ENCODE peak calls at places on chromosomes 4 and X, in nine cellular contexts. M, T, G, O, K, B, N, I and U are unnamed samples.
A peak's percentile ranks its signal among the peaks of the same experiment; 100 is the strongest.

GRCh38 chr4:25524616-25525146 is 131.0 kb upstream of the SLC34A2 start:
- DNase-seq in I (no peak), O (no peak), T (no peak), B (no peak), K (no peak), G (no peak), N (no peak), M (no peak), U (no peak)

GRCh38 chrX:45788941-45789348 is 588.3 kb upstream of the DIPK2B start:
- DNase-seq in N (peak; percentile 18), T (no peak), G (no peak), K (peak; percentile 31), B (peak; percentile 71), I (no peak), M (no peak), O (no peak), U (no peak)

GRCh38 chrX:130163350-130163851 is 2.2 kb downstream of the AIFM1 start:
- DNase-seq in G (no peak), T (no peak), K (no peak), B (no peak), N (no peak), O (no peak), I (no peak), M (no peak), U (no peak)

GRCh38 chr4:158067646-158068045 is 105.2 kb downstream of the GASK1B start:
- DNase-seq in B (no peak), N (no peak), T (no peak), I (no peak), K (no peak), M (no peak), O (no peak), G (peak; percentile 40), U (no peak)

GRCh38 chrX:127708155-127708554 is 344.0 kb downstream of the ACTRT1 start:
- DNase-seq in B (no peak), T (no peak), I (peak; percentile 62), N (no peak), K (no peak), M (no peak), G (no peak), O (no peak), U (no peak)

GRCh38 chrX:23861215-23861896 is 46.4 kb downstream of the APOO start:
- DNase-seq in B (no peak), I (no peak), K (no peak), N (no peak), O (no peak), G (no peak), T (no peak), M (no peak), U (no peak)

GRCh38 chr4:52883183-52883621 is 21.1 kb downstream of the RASL11B start:
- DNase-seq in G (no peak), M (no peak), O (no peak), N (no peak), K (no peak), B (no peak), I (no peak), T (no peak), U (no peak)

GRCh38 chrX:98956014-98956413 is 1454.1 kb downstream of the PCDH19 start:
- DNase-seq in K (no peak), B (no peak), O (no peak), N (no peak), M (no peak), I (peak; percentile 3), T (no peak), G (no peak), U (no peak)

GRCh38 chr4:114782842-114783595 is 184.4 kb downstream of the UGT8 start:
- DNase-seq in B (no peak), M (no peak), K (no peak), I (no peak), T (no peak), N (no peak), G (no peak), O (no peak), U (no peak)

GRCh38 chrX:11913001-11913400 is 155.0 kb downstream of the MSL3 start:
- DNase-seq in M (no peak), I (no peak), G (no peak), O (peak; percentile 25), K (no peak), T (no peak), B (no peak), N (no peak), U (no peak)

GRCh38 chrX:39445336-39445735 is 644.1 kb downstream of the MID1IP1 start:
- DNase-seq in G (no peak), I (no peak), T (no peak), N (no peak), M (peak; percentile 41), O (no peak), B (no peak), K (no peak), U (peak; percentile 22)

GRCh38 chr4:99652596-99653436 is 4.8 kb downstream of the C4orf54 start:
- DNase-seq in G (no peak), B (peak; percentile 72), T (no peak), O (no peak), I (no peak), M (no peak), K (no peak), N (no peak), U (no peak)

GRCh38 chr4:105474110-105474518 is 252 bp upstream of the PPA2 start:
- DNase-seq in M (peak; percentile 90), B (peak; percentile 93), N (no peak), O (no peak), I (peak; percentile 86), T (peak; percentile 45), K (peak; percentile 89), G (no peak), U (no peak)

GRCh38 chr4:123113193-123113592 is 190.8 kb upstream of the NUDT6 start:
- DNase-seq in G (no peak), I (no peak), M (no peak), K (no peak), O (no peak), T (no peak), N (no peak), B (no peak), U (no peak)

GRCh38 chrX:150897371-150898319 is 823 bp downstream of the CD99L2 start:
- DNase-seq in O (no peak), B (peak; percentile 60), M (peak; percentile 51), G (no peak), K (no peak), T (no peak), N (no peak), I (peak; percentile 7), U (peak; percentile 15)

DNA sequence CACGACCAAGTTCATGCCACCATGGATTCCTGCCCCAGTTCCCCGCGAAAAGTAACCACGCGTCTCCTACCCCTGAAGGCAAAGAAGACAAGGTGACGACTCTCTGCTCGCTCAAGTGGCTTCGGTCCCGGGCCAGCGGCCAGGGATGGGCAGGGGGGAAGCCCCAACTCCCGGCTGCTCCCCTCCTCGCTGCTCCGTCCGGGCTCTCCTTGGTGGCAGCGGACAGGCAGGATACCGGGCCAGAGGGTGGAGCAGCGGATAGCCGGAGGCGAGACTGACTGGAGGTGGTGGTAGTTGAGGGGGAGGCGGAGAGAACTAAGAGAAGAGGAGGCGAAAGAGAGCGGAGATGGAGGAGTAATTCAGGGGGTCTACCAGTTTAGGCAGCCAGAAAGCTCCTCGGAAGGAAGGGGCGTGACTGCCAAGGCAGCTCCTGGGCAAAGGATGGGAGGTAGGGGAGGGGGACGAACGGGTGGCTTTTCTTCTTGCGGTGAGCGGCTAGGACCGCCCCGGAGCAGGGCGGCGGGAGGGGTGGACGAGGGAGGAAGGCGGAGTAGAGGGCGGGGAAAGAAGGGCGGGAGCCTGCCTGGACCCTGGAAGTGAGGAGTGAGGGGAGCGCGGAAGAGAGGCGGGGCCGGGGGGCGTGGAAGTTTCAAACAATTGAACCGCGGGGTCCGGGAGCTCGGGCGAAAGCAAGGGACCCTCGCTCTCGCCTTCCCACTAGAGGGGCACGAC is at the start of gene AMOT:
- DNase-seq in B (peak; percentile 84), G (no peak), M (peak; percentile 84), T (no peak), I (peak; percentile 24), N (peak; percentile 55), K (peak; percentile 78), O (no peak), U (peak; percentile 90)
- H3K4me3 ChIP-seq in B (peak within 1 kb of the TSS; percentile 71), G (peak within 1 kb of the TSS; percentile 56), M (peak within 1 kb of the TSS; percentile 38), T (peak within 1 kb of the TSS; percentile 77), I (peak within 1 kb of the TSS; percentile 57), N (peak within 1 kb of the TSS; percentile 25), K (peak within 1 kb of the TSS; percentile 80), O (peak within 1 kb of the TSS; percentile 62), U (peak within 1 kb of the TSS; percentile 76)

DNA sequence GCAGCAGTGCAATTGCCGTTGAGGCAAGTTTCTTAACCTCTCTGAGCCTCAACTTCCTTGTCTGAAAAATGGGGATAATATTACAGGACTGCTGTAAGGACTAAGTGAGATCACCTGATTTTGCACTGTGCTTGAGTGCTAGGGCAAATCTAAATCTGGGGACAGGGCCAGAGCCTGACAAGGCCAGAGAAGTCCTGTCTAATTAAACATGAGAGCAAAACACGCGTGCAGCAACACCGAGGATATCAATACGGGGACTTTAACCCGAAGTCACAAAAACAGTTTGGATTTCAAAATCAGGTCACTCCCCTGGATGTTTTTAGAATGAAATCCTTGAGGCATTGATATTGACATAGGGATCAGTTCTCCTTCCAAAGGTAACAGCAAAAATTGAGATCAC is 5.7 kb upstream of the GJB1 start:
- DNase-seq in M (no peak), B (no peak), O (no peak), K (no peak), G (no peak), I (no peak), N (no peak), T (no peak), U (no peak)
- H3K27me3 ChIP-seq in M (no peaks in the 10 kb centered on the region), B (peaks cover 26% of the 10 kb centered on the region), O (no peaks in the 10 kb centered on the region), K (no peaks in the 10 kb centered on the region), G (peaks cover 4% of the 10 kb centered on the region), I (no peaks in the 10 kb centered on the region), N (peaks cover 3% of the 10 kb centered on the region), T (peaks cover 6% of the 10 kb centered on the region), U (no peaks in the 10 kb centered on the region)

GRCh38 chr4:88511236-88511635 is 12.3 kb downstream of the PYURF start:
- DNase-seq in N (no peak), O (no peak), T (no peak), B (no peak), K (no peak), M (no peak), I (no peak), G (no peak), U (no peak)

GRCh38 chr4:88517825-88518224 is 5.8 kb downstream of the PYURF start:
- DNase-seq in T (no peak), M (no peak), I (no peak), N (no peak), B (no peak), O (no peak), G (no peak), K (no peak), U (no peak)

GRCh38 chr4:88518911-88519310 is 4.7 kb downstream of the PYURF start:
- DNase-seq in G (no peak), T (no peak), O (no peak), B (no peak), K (no peak), N (no peak), M (no peak), I (no peak), U (no peak)

GRCh38 chr4:88514557-88515511 is 8.7 kb downstream of the PYURF start:
- DNase-seq in O (no peak), I (no peak), B (no peak), K (no peak), N (no peak), T (no peak), M (no peak), G (no peak), U (no peak)

GRCh38 chr4:88516746-88517145 is 6.8 kb downstream of the PYURF start:
- DNase-seq in K (no peak), G (no peak), T (no peak), N (no peak), I (no peak), M (no peak), B (no peak), O (no peak), U (no peak)
- H3K4me3 ChIP-seq in K (no peak overlapping the region), G (no peak overlapping the region), T (no peak overlapping the region), N (no peak overlapping the region), I (no peak overlapping the region), M (no peak overlapping the region), B (no peak overlapping the region), O (no peak overlapping the region), U (no peak overlapping the region)

GRCh38 chrX:133538148-133538547 is 122.9 kb upstream of the GPC4 start:
- DNase-seq in M (no peak), T (no peak), G (no peak), I (no peak), N (no peak), O (no peak), K (no peak), B (no peak), U (no peak)
- H3K27me3 ChIP-seq in M (no peaks in the 10 kb centered on the region), T (no peaks in the 10 kb centered on the region), G (no peaks in the 10 kb centered on the region), I (no peaks in the 10 kb centered on the region), N (no peaks in the 10 kb centered on the region), O (no peaks in the 10 kb centered on the region), K (no peaks in the 10 kb centered on the region), B (peaks cover 4% of the 10 kb centered on the region), U (no peaks in the 10 kb centered on the region)